ENCODE peak calls at places on chromosome 6, in four cellular contexts. One of them, this sample, is unnamed.

GRCh38 chr6:160634706-160635105 is 29.4 kb downstream of the LPA start:
- DNase-seq in colonic mucosa: no peak
- DNase-seq in CD8-positive, alpha-beta T cell: peak; percentile 5
- DNase-seq in CD8-positive, alpha-beta memory T cell: no peak
- DNase-seq in this sample: no peak

GRCh38 chr6:41663558-41663957 is 25.3 kb downstream of the MDFI start:
- DNase-seq in colonic mucosa: no peak
- DNase-seq in CD8-positive, alpha-beta T cell: no peak
- DNase-seq in CD8-positive, alpha-beta memory T cell: no peak
- DNase-seq in this sample: no peak

GRCh38 chr6:160992323-160993314 is 1.1 kb downstream of the MAP3K4 start:
- DNase-seq in colonic mucosa: peak; percentile 75
- DNase-seq in CD8-positive, alpha-beta T cell: peak; percentile 28
- DNase-seq in CD8-positive, alpha-beta memory T cell: peak; percentile 4
- DNase-seq in this sample: peak; percentile 35

GRCh38 chr6:167559675-167560479 is 235.0 kb downstream of the TTLL2 start:
- DNase-seq in colonic mucosa: peak; percentile 49
- DNase-seq in CD8-positive, alpha-beta T cell: no peak
- DNase-seq in CD8-positive, alpha-beta memory T cell: no peak
- DNase-seq in this sample: peak; percentile 61

GRCh38 chr6:151627689-151628444 is 134.1 kb downstream of the CCDC170 start:
- DNase-seq in colonic mucosa: no peak
- DNase-seq in CD8-positive, alpha-beta T cell: no peak
- DNase-seq in CD8-positive, alpha-beta memory T cell: no peak
- DNase-seq in this sample: no peak

GRCh38 chr6:37807656-37808055 is 11.9 kb upstream of the ZFAND3 start:
- DNase-seq in colonic mucosa: no peak
- DNase-seq in CD8-positive, alpha-beta T cell: no peak
- DNase-seq in CD8-positive, alpha-beta memory T cell: no peak
- DNase-seq in this sample: no peak

GRCh38 chr6:140079328-140079727 is 704.9 kb upstream of the CITED2 start:
- DNase-seq in colonic mucosa: no peak
- DNase-seq in CD8-positive, alpha-beta T cell: no peak
- DNase-seq in CD8-positive, alpha-beta memory T cell: no peak
- DNase-seq in this sample: peak; percentile 26

GRCh38 chr6:37972994-37973757 is 153.6 kb downstream of the ZFAND3 start:
- DNase-seq in colonic mucosa: no peak
- DNase-seq in CD8-positive, alpha-beta T cell: no peak
- DNase-seq in CD8-positive, alpha-beta memory T cell: no peak
- DNase-seq in this sample: no peak

GRCh38 chr6:156634048-156634447 is 143.1 kb upstream of the ARID1B start:
- DNase-seq in colonic mucosa: no peak
- DNase-seq in CD8-positive, alpha-beta T cell: no peak
- DNase-seq in CD8-positive, alpha-beta memory T cell: no peak
- DNase-seq in this sample: no peak

GRCh38 chr6:107806675-107807074 is 17.4 kb downstream of the SCML4 start:
- DNase-seq in colonic mucosa: no peak
- DNase-seq in CD8-positive, alpha-beta T cell: no peak
- DNase-seq in CD8-positive, alpha-beta memory T cell: no peak
- DNase-seq in this sample: no peak

GRCh38 chr6:108844135-108844534 is 4.1 kb upstream of the ARMC2 start:
- DNase-seq in colonic mucosa: no peak
- DNase-seq in CD8-positive, alpha-beta T cell: no peak
- DNase-seq in CD8-positive, alpha-beta memory T cell: no peak
- DNase-seq in this sample: no peak

GRCh38 chr6:1621328-1621701 is 11.6 kb downstream of the FOXC1 start:
- DNase-seq in colonic mucosa: no peak
- DNase-seq in CD8-positive, alpha-beta T cell: no peak
- DNase-seq in CD8-positive, alpha-beta memory T cell: no peak
- DNase-seq in this sample: no peak

GRCh38 chr6:161265975-161266374 is 7.9 kb downstream of the AGPAT4 start:
- DNase-seq in colonic mucosa: no peak
- DNase-seq in CD8-positive, alpha-beta T cell: no peak
- DNase-seq in CD8-positive, alpha-beta memory T cell: no peak
- DNase-seq in this sample: no peak

GRCh38 chr6:95519228-95520037 is 57.9 kb upstream of the MANEA start:
- DNase-seq in colonic mucosa: no peak
- DNase-seq in CD8-positive, alpha-beta T cell: no peak
- DNase-seq in CD8-positive, alpha-beta memory T cell: no peak
- DNase-seq in this sample: no peak

GRCh38 chr6:111642463-111643158 is 36.9 kb upstream of the TRAF3IP2 start:
- DNase-seq in colonic mucosa: peak; percentile 84
- DNase-seq in CD8-positive, alpha-beta T cell: no peak
- DNase-seq in CD8-positive, alpha-beta memory T cell: no peak
- DNase-seq in this sample: peak; percentile 64

GRCh38 chr6:69279805-69280204 is 517.0 kb downstream of the LMBRD1 start:
- DNase-seq in colonic mucosa: no peak
- DNase-seq in CD8-positive, alpha-beta T cell: no peak
- DNase-seq in CD8-positive, alpha-beta memory T cell: no peak
- DNase-seq in this sample: no peak

GRCh38 chr6:127446356-127446755 is 12.8 kb downstream of the KIAA0408 start:
- DNase-seq in colonic mucosa: no peak
- DNase-seq in CD8-positive, alpha-beta T cell: no peak
- DNase-seq in CD8-positive, alpha-beta memory T cell: no peak
- DNase-seq in this sample: no peak

GRCh38 chr6:135540207-135540877 is 42.8 kb upstream of the AHI1 start:
- DNase-seq in colonic mucosa: no peak
- DNase-seq in CD8-positive, alpha-beta T cell: no peak
- DNase-seq in CD8-positive, alpha-beta memory T cell: no peak
- DNase-seq in this sample: no peak

GRCh38 chr6:155388546-155388945 is 67.1 kb downstream of the NOX3 start:
- DNase-seq in colonic mucosa: no peak
- DNase-seq in CD8-positive, alpha-beta T cell: no peak
- DNase-seq in CD8-positive, alpha-beta memory T cell: no peak
- DNase-seq in this sample: no peak

GRCh38 chr6:35730745-35731413 is 6.0 kb upstream of the ARMC12 start:
- DNase-seq in colonic mucosa: no peak
- DNase-seq in CD8-positive, alpha-beta T cell: no peak
- DNase-seq in CD8-positive, alpha-beta memory T cell: no peak
- DNase-seq in this sample: no peak
- H3K4me1 ChIP-seq in colonic mucosa: peaks cover 47% of the 10 kb centered on the region
- H3K4me1 ChIP-seq in CD8-positive, alpha-beta T cell: peaks cover 87% of the 10 kb centered on the region
- H3K4me1 ChIP-seq in CD8-positive, alpha-beta memory T cell: peaks cover 82% of the 10 kb centered on the region
- H3K4me1 ChIP-seq in this sample: peaks cover 92% of the 10 kb centered on the region

DNA sequence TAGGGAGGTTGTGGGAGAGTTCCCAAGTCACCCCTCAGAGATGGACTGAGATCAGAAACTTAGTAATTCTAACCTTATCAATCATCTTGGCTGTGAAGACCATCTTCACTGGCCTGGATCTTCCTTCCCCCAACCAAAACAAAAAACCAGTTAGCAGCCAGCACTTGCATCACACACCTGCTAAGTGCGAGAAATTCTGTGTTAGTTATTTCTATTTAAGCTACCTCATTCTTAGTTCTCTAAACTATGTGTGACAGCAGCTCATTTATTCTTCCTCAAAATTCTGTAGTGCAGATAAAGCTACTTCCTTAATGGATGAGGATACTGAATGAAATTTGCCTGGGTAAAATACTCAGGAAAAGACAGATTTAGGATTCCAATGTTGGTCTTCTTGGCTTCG is 18.2 kb upstream of the TAGAP start:
- DNase-seq in colonic mucosa: no peak
- DNase-seq in CD8-positive, alpha-beta T cell: no peak
- DNase-seq in CD8-positive, alpha-beta memory T cell: no peak
- DNase-seq in this sample: no peak
- H3K4me1 ChIP-seq in colonic mucosa: no peaks in the 10 kb centered on the region
- H3K4me1 ChIP-seq in CD8-positive, alpha-beta T cell: peaks cover 53% of the 10 kb centered on the region
- H3K4me1 ChIP-seq in CD8-positive, alpha-beta memory T cell: peaks cover 68% of the 10 kb centered on the region
- H3K4me1 ChIP-seq in this sample: no peaks in the 10 kb centered on the region

GRCh38 chr6:71300561-71301168 is 12.1 kb downstream of the OGFRL1 start:
- DNase-seq in colonic mucosa: no peak
- DNase-seq in CD8-positive, alpha-beta T cell: no peak
- DNase-seq in CD8-positive, alpha-beta memory T cell: no peak
- DNase-seq in this sample: no peak
- H3K4me1 ChIP-seq in colonic mucosa: no peaks in the 10 kb centered on the region
- H3K4me1 ChIP-seq in CD8-positive, alpha-beta T cell: no peaks in the 10 kb centered on the region
- H3K4me1 ChIP-seq in CD8-positive, alpha-beta memory T cell: no peaks in the 10 kb centered on the region
- H3K4me1 ChIP-seq in this sample: no peaks in the 10 kb centered on the region

GRCh38 chr6:30683137-30683979 is 3.1 kb downstream of the PPP1R18 start:
- DNase-seq in colonic mucosa: no peak
- DNase-seq in CD8-positive, alpha-beta T cell: no peak
- DNase-seq in CD8-positive, alpha-beta memory T cell: no peak
- DNase-seq in this sample: no peak
- H3K4me1 ChIP-seq in colonic mucosa: peaks cover 4% of the 10 kb centered on the region
- H3K4me1 ChIP-seq in CD8-positive, alpha-beta T cell: peaks cover 37% of the 10 kb centered on the region
- H3K4me1 ChIP-seq in CD8-positive, alpha-beta memory T cell: peaks cover 46% of the 10 kb centered on the region
- H3K4me1 ChIP-seq in this sample: peaks cover 29% of the 10 kb centered on the region

This sample was measured in stomach.